ENCODE peak calls at places on chromosomes 1 and 21, in eight cellular contexts. One of them, this sample, is unnamed.

GRCh38 chr1:155043793-155044192 is 7.3 kb upstream of the ADAM15 start:
- DNase-seq in SK-N-SH: no peak
- DNase-seq in endothelial cell of umbilical vein: no peak
- DNase-seq in AG04450: no peak
- DNase-seq in hepatocyte: no peak
- DNase-seq in cardiac fibroblast: no peak
- DNase-seq in mucosa of descending colon: peak; percentile 69
- DNase-seq in fibroblast of mammary gland: no peak
- DNase-seq in this sample: no peak

GRCh38 chr1:246748006-246748405 is 23.8 kb downstream of the SCCPDH start:
- DNase-seq in SK-N-SH: no peak
- DNase-seq in endothelial cell of umbilical vein: no peak
- DNase-seq in AG04450: no peak
- DNase-seq in hepatocyte: no peak
- DNase-seq in cardiac fibroblast: no peak
- DNase-seq in mucosa of descending colon: no peak
- DNase-seq in fibroblast of mammary gland: no peak
- DNase-seq in this sample: no peak

GRCh38 chr1:38271116-38271633 is 224.6 kb upstream of the POU3F1 start:
- DNase-seq in SK-N-SH: no peak
- DNase-seq in endothelial cell of umbilical vein: no peak
- DNase-seq in AG04450: no peak
- DNase-seq in hepatocyte: no peak
- DNase-seq in cardiac fibroblast: no peak
- DNase-seq in mucosa of descending colon: no peak
- DNase-seq in fibroblast of mammary gland: no peak
- DNase-seq in this sample: no peak

GRCh38 chr1:116772648-116773045 is 18.4 kb downstream of the CD2 start:
- DNase-seq in SK-N-SH: no peak
- DNase-seq in endothelial cell of umbilical vein: peak; percentile 23
- DNase-seq in AG04450: no peak
- DNase-seq in hepatocyte: no peak
- DNase-seq in cardiac fibroblast: peak; percentile 75
- DNase-seq in mucosa of descending colon: no peak
- DNase-seq in fibroblast of mammary gland: peak; percentile 47
- DNase-seq in this sample: peak; percentile 72

GRCh38 chr1:38817958-38818705 is 41.4 kb downstream of the RRAGC start:
- DNase-seq in SK-N-SH: peak; percentile 94
- DNase-seq in endothelial cell of umbilical vein: no peak
- DNase-seq in AG04450: no peak
- DNase-seq in hepatocyte: peak; percentile 74
- DNase-seq in cardiac fibroblast: no peak
- DNase-seq in mucosa of descending colon: peak; percentile 47
- DNase-seq in fibroblast of mammary gland: no peak
- DNase-seq in this sample: no peak

GRCh38 chr1:201379733-201380242 is 2.3 kb upstream of the TNNT2 start:
- DNase-seq in SK-N-SH: no peak
- DNase-seq in endothelial cell of umbilical vein: no peak
- DNase-seq in AG04450: no peak
- DNase-seq in hepatocyte: no peak
- DNase-seq in cardiac fibroblast: no peak
- DNase-seq in mucosa of descending colon: peak; percentile 36
- DNase-seq in fibroblast of mammary gland: no peak
- DNase-seq in this sample: no peak

GRCh38 chr1:109391626-109392025 is 6.1 kb downstream of the SORT1 start:
- DNase-seq in SK-N-SH: no peak
- DNase-seq in endothelial cell of umbilical vein: no peak
- DNase-seq in AG04450: no peak
- DNase-seq in hepatocyte: no peak
- DNase-seq in cardiac fibroblast: no peak
- DNase-seq in mucosa of descending colon: no peak
- DNase-seq in fibroblast of mammary gland: no peak
- DNase-seq in this sample: no peak

GRCh38 chr1:115642168-115643072 is 650 bp downstream of the VANGL1 start:
- DNase-seq in SK-N-SH: peak; percentile 83
- DNase-seq in endothelial cell of umbilical vein: peak; percentile 46
- DNase-seq in AG04450: no peak
- DNase-seq in hepatocyte: peak; percentile 74
- DNase-seq in cardiac fibroblast: peak; percentile 52
- DNase-seq in mucosa of descending colon: peak; percentile 82
- DNase-seq in fibroblast of mammary gland: peak; percentile 33
- DNase-seq in this sample: peak; percentile 26

GRCh38 chr1:218371927-218372672 is 27.0 kb downstream of the TGFB2 start:
- DNase-seq in SK-N-SH: no peak
- DNase-seq in endothelial cell of umbilical vein: peak; percentile 75
- DNase-seq in AG04450: no peak
- DNase-seq in hepatocyte: no peak
- DNase-seq in cardiac fibroblast: peak; percentile 71
- DNase-seq in mucosa of descending colon: no peak
- DNase-seq in fibroblast of mammary gland: peak; percentile 75
- DNase-seq in this sample: peak; percentile 72

GRCh38 chr1:96233422-96233821 is 488.2 kb upstream of the PTBP2 start:
- DNase-seq in SK-N-SH: no peak
- DNase-seq in endothelial cell of umbilical vein: no peak
- DNase-seq in AG04450: no peak
- DNase-seq in hepatocyte: no peak
- DNase-seq in cardiac fibroblast: no peak
- DNase-seq in mucosa of descending colon: no peak
- DNase-seq in fibroblast of mammary gland: peak; percentile 17
- DNase-seq in this sample: no peak

GRCh38 chr1:40703316-40703715 is 11.8 kb downstream of the NFYC start:
- DNase-seq in SK-N-SH: no peak
- DNase-seq in endothelial cell of umbilical vein: peak; percentile 20
- DNase-seq in AG04450: no peak
- DNase-seq in hepatocyte: no peak
- DNase-seq in cardiac fibroblast: peak; percentile 83
- DNase-seq in mucosa of descending colon: no peak
- DNase-seq in fibroblast of mammary gland: peak; percentile 93
- DNase-seq in this sample: peak; percentile 51

GRCh38 chr1:157363660-157364140 is 188.6 kb downstream of the FCRL5 start:
- DNase-seq in SK-N-SH: peak; percentile 30
- DNase-seq in endothelial cell of umbilical vein: peak; percentile 45
- DNase-seq in AG04450: no peak
- DNase-seq in hepatocyte: peak; percentile 77
- DNase-seq in cardiac fibroblast: peak; percentile 59
- DNase-seq in mucosa of descending colon: peak; percentile 59
- DNase-seq in fibroblast of mammary gland: peak; percentile 42
- DNase-seq in this sample: peak; percentile 31

GRCh38 chr1:20366076-20366765 is 75.5 kb downstream of the VWA5B1 start:
- DNase-seq in SK-N-SH: peak; percentile 75
- DNase-seq in endothelial cell of umbilical vein: no peak
- DNase-seq in AG04450: no peak
- DNase-seq in hepatocyte: peak; percentile 54
- DNase-seq in cardiac fibroblast: no peak
- DNase-seq in mucosa of descending colon: peak; percentile 77
- DNase-seq in fibroblast of mammary gland: peak; percentile 41
- DNase-seq in this sample: peak; percentile 54

GRCh38 chr1:48493970-48494769 is 22.2 kb upstream of the SPATA6 start:
- DNase-seq in SK-N-SH: no peak
- DNase-seq in endothelial cell of umbilical vein: peak; percentile 85
- DNase-seq in AG04450: peak; percentile 90
- DNase-seq in hepatocyte: peak; percentile 82
- DNase-seq in cardiac fibroblast: peak; percentile 94
- DNase-seq in mucosa of descending colon: peak; percentile 24
- DNase-seq in fibroblast of mammary gland: peak; percentile 92
- DNase-seq in this sample: peak; percentile 93

GRCh38 chr1:207454046-207454964 is at the start of gene CR2:
- DNase-seq in SK-N-SH: peak; percentile 23
- DNase-seq in endothelial cell of umbilical vein: no peak
- DNase-seq in AG04450: no peak
- DNase-seq in hepatocyte: peak; percentile 74
- DNase-seq in cardiac fibroblast: no peak
- DNase-seq in mucosa of descending colon: peak; percentile 64
- DNase-seq in fibroblast of mammary gland: no peak
- DNase-seq in this sample: no peak
- TF ChIP-seq CTCF in SK-N-SH: peak; percentile 11
- TF ChIP-seq CTCF in endothelial cell of umbilical vein: no peak
- TF ChIP-seq CTCF in AG04450: no peak
- TF ChIP-seq CTCF in hepatocyte: peak; percentile 37
- TF ChIP-seq CTCF in cardiac fibroblast: no peak
- TF ChIP-seq CTCF in mucosa of descending colon: no peak
- TF ChIP-seq CTCF in fibroblast of mammary gland: no peak
- TF ChIP-seq CTCF in this sample: no peak

DNA sequence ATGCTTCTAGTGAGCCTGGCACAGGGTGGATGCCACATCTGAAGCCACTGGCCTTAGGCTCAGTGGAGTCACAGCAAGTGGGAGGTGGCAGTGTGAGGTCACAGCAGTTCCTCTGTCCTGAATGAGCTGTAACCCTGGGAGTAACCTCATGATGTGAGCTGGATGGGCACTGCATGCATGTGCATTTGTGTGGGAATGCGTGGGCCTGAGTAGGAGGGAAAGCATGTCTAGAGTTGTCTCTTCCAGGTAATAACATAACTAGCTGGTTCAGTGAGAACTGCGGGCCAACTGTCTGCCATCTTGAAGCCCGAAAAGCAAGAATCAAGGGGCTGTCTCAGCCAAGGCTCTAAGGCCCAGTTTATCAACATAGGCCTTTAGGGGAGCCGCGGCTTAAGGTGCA is 27.1 kb upstream of the HTR1D start:
- DNase-seq in SK-N-SH: no peak
- DNase-seq in endothelial cell of umbilical vein: no peak
- DNase-seq in AG04450: no peak
- DNase-seq in hepatocyte: no peak
- DNase-seq in cardiac fibroblast: no peak
- DNase-seq in mucosa of descending colon: no peak
- DNase-seq in fibroblast of mammary gland: no peak
- DNase-seq in this sample: no peak
- H3K4me3 ChIP-seq in SK-N-SH: no peak overlapping the region
- H3K4me3 ChIP-seq in endothelial cell of umbilical vein: no peak overlapping the region
- H3K4me3 ChIP-seq in AG04450: no peak overlapping the region
- H3K4me3 ChIP-seq in hepatocyte: no peak overlapping the region
- H3K4me3 ChIP-seq in cardiac fibroblast: no peak overlapping the region
- H3K4me3 ChIP-seq in mucosa of descending colon: no peak overlapping the region
- H3K4me3 ChIP-seq in fibroblast of mammary gland: no peak overlapping the region
- H3K4me3 ChIP-seq in this sample: no peak overlapping the region

GRCh38 chr1:23395162-23395724 is 25.6 kb upstream of the ZNF436 start:
- DNase-seq in SK-N-SH: no peak
- DNase-seq in endothelial cell of umbilical vein: no peak
- DNase-seq in AG04450: no peak
- DNase-seq in hepatocyte: no peak
- DNase-seq in cardiac fibroblast: no peak
- DNase-seq in mucosa of descending colon: no peak
- DNase-seq in fibroblast of mammary gland: no peak
- DNase-seq in this sample: no peak

GRCh38 chr1:23393706-23394105 is 24.1 kb upstream of the ZNF436 start:
- DNase-seq in SK-N-SH: no peak
- DNase-seq in endothelial cell of umbilical vein: peak; percentile 25
- DNase-seq in AG04450: no peak
- DNase-seq in hepatocyte: no peak
- DNase-seq in cardiac fibroblast: peak; percentile 62
- DNase-seq in mucosa of descending colon: peak; percentile 44
- DNase-seq in fibroblast of mammary gland: peak; percentile 94
- DNase-seq in this sample: peak; percentile 72

GRCh38 chr1:23395849-23396248 is 26.2 kb upstream of the ZNF436 start:
- DNase-seq in SK-N-SH: no peak
- DNase-seq in endothelial cell of umbilical vein: no peak
- DNase-seq in AG04450: no peak
- DNase-seq in hepatocyte: no peak
- DNase-seq in cardiac fibroblast: no peak
- DNase-seq in mucosa of descending colon: no peak
- DNase-seq in fibroblast of mammary gland: no peak
- DNase-seq in this sample: no peak

GRCh38 chr1:23394176-23394575 is 24.5 kb upstream of the ZNF436 start:
- DNase-seq in SK-N-SH: no peak
- DNase-seq in endothelial cell of umbilical vein: peak; percentile 25
- DNase-seq in AG04450: no peak
- DNase-seq in hepatocyte: peak; percentile 72
- DNase-seq in cardiac fibroblast: peak; percentile 82
- DNase-seq in mucosa of descending colon: no peak
- DNase-seq in fibroblast of mammary gland: peak; percentile 99
- DNase-seq in this sample: peak; percentile 84

DNA sequence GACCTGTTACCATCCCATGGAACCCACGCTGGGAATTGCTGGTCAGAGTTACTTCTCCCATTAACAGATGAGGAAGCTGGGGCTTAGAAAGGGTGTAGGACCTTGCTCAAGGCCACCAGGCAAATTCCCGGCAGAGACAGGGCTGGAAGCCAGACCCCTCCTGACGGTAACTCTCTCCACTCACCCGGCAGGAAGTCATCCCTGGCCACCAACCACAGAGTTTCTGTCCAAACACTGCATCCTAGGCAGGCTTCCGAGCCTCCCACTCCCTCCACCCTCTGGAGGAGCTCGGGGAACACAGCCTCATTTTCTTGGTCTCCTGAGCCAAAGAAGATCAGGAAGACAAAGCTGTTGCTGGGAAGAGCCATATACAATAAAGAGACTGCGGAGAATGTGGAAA is 25.0 kb upstream of the ZNF436 start:
- DNase-seq in SK-N-SH: peak; percentile 50
- DNase-seq in endothelial cell of umbilical vein: no peak
- DNase-seq in AG04450: no peak
- DNase-seq in hepatocyte: peak; percentile 74
- DNase-seq in cardiac fibroblast: peak; percentile 67
- DNase-seq in mucosa of descending colon: peak; percentile 53
- DNase-seq in fibroblast of mammary gland: peak; percentile 91
- DNase-seq in this sample: peak; percentile 72
- TF ChIP-seq CTCF in SK-N-SH: no peak
- TF ChIP-seq CTCF in endothelial cell of umbilical vein: no peak
- TF ChIP-seq CTCF in AG04450: peak; percentile 9
- TF ChIP-seq CTCF in hepatocyte: no peak
- TF ChIP-seq CTCF in cardiac fibroblast: peak; percentile 9
- TF ChIP-seq CTCF in mucosa of descending colon: no peak
- TF ChIP-seq CTCF in fibroblast of mammary gland: peak; percentile 30
- TF ChIP-seq CTCF in this sample: no peak

DNA sequence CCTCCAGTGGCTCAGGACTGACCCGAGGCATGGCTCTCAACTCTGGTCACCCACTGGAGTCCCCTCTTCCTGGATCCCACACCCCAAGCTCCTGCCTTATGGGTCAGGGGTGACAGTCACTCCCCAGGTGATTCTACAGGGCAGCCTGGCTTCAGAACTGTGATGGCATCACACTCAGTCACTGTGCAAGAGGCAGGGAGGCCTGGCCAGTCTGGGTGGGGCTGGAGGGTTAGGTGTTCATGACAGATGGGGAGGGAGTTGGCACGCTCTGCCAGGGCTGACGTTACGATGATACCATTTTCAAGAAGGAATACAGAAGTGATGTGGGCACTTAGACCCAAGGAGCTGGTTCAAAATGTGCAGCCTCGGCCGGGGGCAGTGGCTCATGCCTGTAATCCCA is 25.2 kb upstream of the ABCG1 start:
- DNase-seq in SK-N-SH: no peak
- DNase-seq in endothelial cell of umbilical vein: no peak
- DNase-seq in AG04450: no peak
- DNase-seq in hepatocyte: no peak
- DNase-seq in cardiac fibroblast: no peak
- DNase-seq in mucosa of descending colon: no peak
- DNase-seq in fibroblast of mammary gland: no peak
- DNase-seq in this sample: no peak
- H3K4me3 ChIP-seq in SK-N-SH: no peak overlapping the region
- H3K4me3 ChIP-seq in endothelial cell of umbilical vein: no peak overlapping the region
- H3K4me3 ChIP-seq in AG04450: no peak overlapping the region
- H3K4me3 ChIP-seq in hepatocyte: no peak overlapping the region
- H3K4me3 ChIP-seq in cardiac fibroblast: no peak overlapping the region
- H3K4me3 ChIP-seq in mucosa of descending colon: no peak overlapping the region
- H3K4me3 ChIP-seq in fibroblast of mammary gland: no peak overlapping the region
- H3K4me3 ChIP-seq in this sample: no peak overlapping the region

GRCh38 chr1:81760487-81761097 is 40.1 kb upstream of the ADGRL2 start:
- DNase-seq in SK-N-SH: peak; percentile 5
- DNase-seq in endothelial cell of umbilical vein: peak; percentile 62
- DNase-seq in AG04450: peak; percentile 3
- DNase-seq in hepatocyte: peak; percentile 42
- DNase-seq in cardiac fibroblast: peak; percentile 66
- DNase-seq in mucosa of descending colon: no peak
- DNase-seq in fibroblast of mammary gland: peak; percentile 58
- DNase-seq in this sample: peak; percentile 52
- TF ChIP-seq CTCF in SK-N-SH: peak; percentile 69
- TF ChIP-seq CTCF in endothelial cell of umbilical vein: peak; percentile 7
- TF ChIP-seq CTCF in AG04450: peak; percentile 53
- TF ChIP-seq CTCF in hepatocyte: peak; percentile 60
- TF ChIP-seq CTCF in cardiac fibroblast: peak; percentile 41
- TF ChIP-seq CTCF in mucosa of descending colon: no peak
- TF ChIP-seq CTCF in fibroblast of mammary gland: peak; percentile 51
- TF ChIP-seq CTCF in this sample: peak; percentile 38

GRCh38 chr1:26224606-26225005 is 9.4 kb upstream of the CEP85 start:
- DNase-seq in SK-N-SH: no peak
- DNase-seq in endothelial cell of umbilical vein: no peak
- DNase-seq in AG04450: no peak
- DNase-seq in hepatocyte: no peak
- DNase-seq in cardiac fibroblast: no peak
- DNase-seq in mucosa of descending colon: no peak
- DNase-seq in fibroblast of mammary gland: no peak
- DNase-seq in this sample: no peak
- H3K4me3 ChIP-seq in SK-N-SH: no peak overlapping the region
- H3K4me3 ChIP-seq in endothelial cell of umbilical vein: no peak overlapping the region
- H3K4me3 ChIP-seq in AG04450: no peak overlapping the region
- H3K4me3 ChIP-seq in hepatocyte: no peak overlapping the region
- H3K4me3 ChIP-seq in cardiac fibroblast: no peak overlapping the region
- H3K4me3 ChIP-seq in mucosa of descending colon: no peak overlapping the region
- H3K4me3 ChIP-seq in fibroblast of mammary gland: no peak overlapping the region
- H3K4me3 ChIP-seq in this sample: no peak overlapping the region